ENCODE peak calls at places on chromosomes 1 and 21, in four cellular contexts. O, S, F and Q are unnamed samples.

GRCh38 chr21:42534361-42534900 is 20.8 kb downstream of the SLC37A1 start:
- DNase-seq in O (peak), S (no peak), F (no peak), Q (no peak)

GRCh38 chr21:38223893-38224540 is 32.8 kb upstream of the KCNJ15 start:
- DNase-seq in O (peak), S (no peak), F (no peak), Q (no peak)

GRCh38 chr1:17559618-17560419 is 20.3 kb downstream of the ARHGEF10L start:
- DNase-seq in O (no peak), S (no peak), F (no peak), Q (no peak)

GRCh38 chr1:200226268-200226968 is 183.4 kb downstream of the ZNF281 start:
- DNase-seq in O (peak), S (no peak), F (no peak), Q (no peak)

GRCh38 chr1:151908228-151908691 is 1.1 kb downstream of the THEM4 start:
- DNase-seq in O (no peak), S (no peak), F (no peak), Q (no peak)

GRCh38 chr1:40435876-40436275 is 14.4 kb upstream of the ZFP69B start:
- DNase-seq in O (no peak), S (no peak), F (no peak), Q (no peak)

GRCh38 chr1:99682291-99682751 is 36.4 kb downstream of the PALMD start:
- DNase-seq in O (no peak), S (no peak), F (no peak), Q (no peak)

GRCh38 chr1:186315585-186315984 is 59.5 kb downstream of the TPR start:
- DNase-seq in O (no peak), S (no peak), F (no peak), Q (no peak)

GRCh38 chr1:21939650-21940374 is 2.7 kb upstream of the HSPG2 start:
- DNase-seq in O (no peak), S (no peak), F (peak), Q (peak)

GRCh38 chr1:228393811-228394570 is 12.6 kb downstream of the TRIM11 start:
- DNase-seq in O (no peak), S (no peak), F (no peak), Q (no peak)

GRCh38 chr1:27594542-27595510 is 9.1 kb downstream of the AHDC1 start:
- DNase-seq in O (no peak), S (no peak), F (no peak), Q (no peak)

GRCh38 chr1:238961790-238962189 is 424.6 kb upstream of the CHRM3 start:
- DNase-seq in O (no peak), S (no peak), F (no peak), Q (no peak)

GRCh38 chr1:44631333-44631646 is 43.0 kb downstream of the TMEM53 start:
- DNase-seq in O (no peak), S (no peak), F (no peak), Q (no peak)

GRCh38 chr1:75615664-75616435 is 4.9 kb upstream of the SLC44A5 start:
- DNase-seq in O (peak), S (peak), F (no peak), Q (peak)

GRCh38 chr1:45924736-45925135 is 121.3 kb downstream of the MAST2 start:
- DNase-seq in O (no peak), S (no peak), F (no peak), Q (no peak)

GRCh38 chr1:154006136-154006535 is 15.6 kb downstream of the RPS27 start:
- DNase-seq in O (no peak), S (no peak), F (no peak), Q (no peak)

GRCh38 chr1:212607924-212608208 is 695 bp upstream of the ATF3 start:
- DNase-seq in O (no peak), S (peak), F (no peak), Q (no peak)

GRCh38 chr1:153793261-153793972 is 18.2 kb downstream of the SLC27A3 start:
- DNase-seq in O (no peak), S (no peak), F (no peak), Q (no peak)

GRCh38 chr1:161723459-161724149 is 2.3 kb downstream of the FCRLB start:
- DNase-seq in O (no peak), S (no peak), F (no peak), Q (no peak)

GRCh38 chr1:161727343-161727924 is 6.1 kb downstream of the FCRLB start:
- DNase-seq in O (peak), S (no peak), F (no peak), Q (no peak)

GRCh38 chr1:161728376-161729226 is 7.3 kb downstream of the FCRLB start:
- DNase-seq in O (no peak), S (no peak), F (no peak), Q (no peak)

GRCh38 chr1:161726631-161727342 is 5.4 kb downstream of the FCRLB start:
- DNase-seq in O (peak), S (peak), F (peak), Q (peak)

GRCh38 chr1:161725888-161726630 is 4.7 kb downstream of the FCRLB start:
- DNase-seq in O (peak), S (peak), F (no peak), Q (peak)
- TF ChIP-seq CTCF in O (no peak), S (no peak), F (peak), Q (no peak)

GRCh38 chr1:54310439-54311328 is 95.5 kb downstream of the SSBP3 start:
- DNase-seq in O (peak), S (peak), F (no peak), Q (no peak)
- TF ChIP-seq CTCF in O (peak), S (peak), F (no peak), Q (peak)

GRCh38 chr1:171107257-171107940 is 16.7 kb downstream of the FMO3 start:
- DNase-seq in O (no peak), S (no peak), F (no peak), Q (no peak)
- TF ChIP-seq CTCF in O (no peak), S (no peak), F (no peak), Q (no peak)

GRCh38 chr1:8777867-8778266 is 39.6 kb downstream of the RERE start:
- DNase-seq in O (no peak), S (no peak), F (no peak), Q (no peak)

GRCh38 chr1:8780405-8780804 is 37.0 kb downstream of the RERE start:
- DNase-seq in O (no peak), S (no peak), F (no peak), Q (no peak)

DNA sequence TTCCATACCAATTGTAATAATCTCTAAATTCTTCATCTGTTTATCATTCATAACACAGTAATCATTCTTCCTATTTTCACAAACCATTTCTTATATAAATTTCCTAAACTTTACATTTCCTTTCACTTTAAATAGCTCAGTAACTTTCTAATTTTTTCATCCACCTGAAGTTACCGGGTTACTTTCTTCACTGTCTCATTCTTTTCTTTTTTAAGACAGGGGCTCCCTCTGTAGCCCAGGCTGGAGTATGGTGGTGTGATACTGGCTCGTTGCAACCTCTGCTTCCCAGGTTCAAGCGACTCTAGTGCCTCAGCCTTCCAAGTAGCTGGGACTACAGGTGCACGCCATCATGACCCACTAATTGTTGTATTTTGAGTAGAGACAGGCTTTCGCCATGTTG is 41.3 kb downstream of the RERE start:
- DNase-seq in O (no peak), S (no peak), F (no peak), Q (no peak)
- TF ChIP-seq CTCF in O (no peak), S (no peak), F (no peak), Q (no peak)

GRCh38 chr1:218259800-218260199 is 25.3 kb upstream of the RRP15 start:
- DNase-seq in O (no peak), S (peak), F (no peak), Q (no peak)
- TF ChIP-seq CTCF in O (peak), S (peak), F (no peak), Q (no peak)

GRCh38 chr1:198788561-198789064 is 149.8 kb downstream of the PTPRC start:
- DNase-seq in O (peak), S (peak), F (no peak), Q (no peak)
- TF ChIP-seq CTCF in O (peak), S (no peak), F (no peak), Q (no peak)

DNA sequence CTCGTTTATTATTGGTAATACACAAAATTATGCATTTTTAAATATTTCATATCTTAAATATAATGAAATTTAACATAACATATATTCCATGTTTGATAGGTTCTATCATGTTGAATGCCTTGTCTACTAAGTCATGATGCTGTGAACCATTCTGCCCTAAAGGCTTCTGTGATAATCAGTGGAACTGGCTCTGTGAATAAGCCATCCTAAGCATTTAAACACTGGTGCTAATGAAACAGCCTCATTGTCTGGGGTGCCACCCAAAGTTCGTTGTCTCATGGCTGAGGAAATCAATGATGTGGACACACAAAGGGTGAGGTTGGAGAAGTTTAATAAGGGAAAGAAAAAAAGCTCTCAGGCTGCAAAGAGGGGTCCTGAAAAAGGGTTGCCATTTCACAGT is 264.7 kb upstream of the ZRANB2 start:
- DNase-seq in O (no peak), S (no peak), F (no peak), Q (no peak)
- TF ChIP-seq CTCF in O (no peak), S (no peak), F (no peak), Q (no peak)

GRCh38 chr1:20336105-20336605 is 45.5 kb downstream of the VWA5B1 start:
- DNase-seq in O (no peak), S (no peak), F (no peak), Q (no peak)
- TF ChIP-seq CTCF in O (no peak), S (no peak), F (no peak), Q (no peak)

DNA sequence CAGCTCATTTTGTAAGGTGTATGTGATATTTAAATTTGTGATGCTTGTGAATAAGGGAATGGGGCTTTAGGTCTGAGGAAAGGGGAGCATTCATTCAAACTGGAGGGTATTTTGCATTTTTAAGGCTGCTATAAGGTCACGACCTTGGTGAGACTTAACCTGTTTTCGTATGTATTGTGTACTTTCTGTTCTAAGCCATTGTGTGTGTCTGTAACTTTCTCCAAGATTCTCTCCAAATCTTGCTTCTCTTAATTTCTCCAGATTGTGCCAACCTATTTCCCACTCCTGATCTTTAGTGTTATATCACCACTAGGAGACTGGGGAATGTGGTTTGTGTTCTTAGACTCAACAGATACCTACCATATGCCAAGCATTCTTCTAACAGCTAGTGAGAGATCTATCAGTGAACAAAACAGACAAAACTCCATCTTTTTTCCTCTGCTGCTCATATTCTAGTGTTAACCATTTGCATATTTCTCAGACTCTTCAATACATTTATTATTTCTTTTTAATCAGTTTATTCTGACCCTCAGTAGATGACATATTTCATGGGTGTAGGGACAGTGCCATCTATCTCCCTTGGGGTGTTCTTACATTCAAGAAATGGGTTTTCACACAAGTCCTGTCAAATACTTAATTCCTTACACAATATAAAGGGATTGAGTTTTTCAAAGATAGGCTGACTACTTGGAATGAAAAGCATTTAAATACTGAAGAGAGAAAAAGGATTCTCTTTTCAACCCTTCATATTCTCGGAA is 27.5 kb downstream of the ATP1B1 start:
- DNase-seq in O (no peak), S (no peak), F (no peak), Q (no peak)
- TF ChIP-seq CTCF in O (peak), S (no peak), F (peak), Q (no peak)

GRCh38 chr1:157628773-157629172 is 30.9 kb upstream of the FCRL4 start:
- DNase-seq in O (peak), S (no peak), F (no peak), Q (no peak)

GRCh38 chr1:157624471-157624870 is 26.6 kb upstream of the FCRL4 start:
- DNase-seq in O (no peak), S (no peak), F (no peak), Q (no peak)

GRCh38 chr1:157622471-157622870 is 24.6 kb upstream of the FCRL4 start:
- DNase-seq in O (no peak), S (no peak), F (no peak), Q (no peak)

DNA sequence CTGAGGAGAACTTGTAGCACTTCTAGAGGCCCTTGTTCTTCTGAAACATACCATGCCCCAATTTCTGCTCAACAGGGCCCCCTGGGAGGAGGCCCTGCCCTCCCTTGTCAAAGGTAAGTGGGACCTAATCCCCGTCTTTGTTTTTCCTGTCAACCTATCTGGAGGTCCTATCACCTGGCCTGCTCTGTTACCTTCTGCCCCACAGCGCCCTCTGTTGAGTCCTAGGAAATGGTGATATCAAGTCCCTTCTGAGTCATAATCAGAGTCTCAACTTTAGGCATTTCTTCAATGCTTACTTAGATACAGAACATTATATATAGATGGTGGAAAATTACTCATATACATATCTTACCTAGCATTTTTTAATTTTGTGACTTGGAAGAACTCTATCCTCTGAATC is 28.2 kb upstream of the FCRL4 start:
- DNase-seq in O (peak), S (peak), F (no peak), Q (no peak)
- TF ChIP-seq CTCF in O (peak), S (no peak), F (no peak), Q (no peak)